ENCODE peak calls at places on chromosomes 12 and 14, in nine cellular contexts. R, Z, A, B, O, K, Y, C and L are unnamed samples. For H3K4me1, the result is how much of the 10 kb centered on the place peaks cover.

GRCh38 chr14:61116369-61116768 is 135.3 kb downstream of the SLC38A6 start:
- DNase-seq in R (peak), Z (no peak), B (no peak), K (no peak), Y (no peak), C (no peak), A (no peak), O (no peak), L (no peak)

GRCh38 chr12:85814116-85814515 is 22.1 kb downstream of the RASSF9 start:
- DNase-seq in B (no peak), Z (no peak), C (no peak), A (no peak), Y (no peak), O (no peak), K (no peak), R (no peak), L (no peak)

GRCh38 chr12:31005944-31006361 is 67.7 kb upstream of the DDX11 start:
- DNase-seq in Z (no peak), C (no peak), K (no peak), B (peak), Y (no peak), O (no peak), R (peak), A (peak), L (no peak)

GRCh38 chr12:20383612-20384011 is 15.3 kb downstream of the PDE3A start:
- DNase-seq in O (no peak), Z (peak), A (no peak), Y (no peak), B (no peak), R (no peak), C (no peak), K (no peak), L (no peak)

GRCh38 chr12:58757422-58757821 is 162.9 kb downstream of the LRIG3 start:
- DNase-seq in K (no peak), Y (no peak), A (peak), C (no peak), R (no peak), B (peak), Z (no peak), O (no peak), L (no peak)

GRCh38 chr12:56931474-56931978 is 2.7 kb downstream of the SDR9C7 start:
- DNase-seq in Z (peak), C (no peak), O (no peak), R (no peak), A (peak), K (no peak), Y (no peak), B (peak), L (no peak)

GRCh38 chr14:30656190-30656632 is 34.1 kb downstream of the SCFD1 start:
- DNase-seq in Z (peak), K (no peak), R (no peak), O (no peak), A (peak), C (peak), B (peak), Y (no peak), L (no peak)

GRCh38 chr12:51975196-51975595 is 23.7 kb downstream of the ACVR1B start:
- DNase-seq in B (no peak), O (no peak), K (no peak), Z (no peak), C (no peak), A (no peak), R (no peak), Y (no peak), L (no peak)

GRCh38 chr12:61860439-61860838 is 399.8 kb upstream of the USP15 start:
- DNase-seq in K (no peak), A (no peak), B (no peak), Y (no peak), C (no peak), O (no peak), Z (no peak), R (no peak), L (no peak)

GRCh38 chr14:80387563-80387981 is 176.3 kb upstream of the DIO2 start:
- DNase-seq in O (no peak), C (no peak), Z (no peak), B (no peak), K (no peak), R (peak), A (peak), Y (no peak), L (no peak)

GRCh38 chr12:56020437-56021189 is at the start of gene IKZF4:
- DNase-seq in R (peak), Z (peak), A (peak), O (no peak), K (peak), B (peak), Y (no peak), C (no peak), L (no peak)

GRCh38 chr12:109595321-109595902 is 21.8 kb downstream of the MVK start:
- DNase-seq in O (no peak), K (no peak), B (no peak), Z (no peak), R (no peak), Y (no peak), C (no peak), A (no peak), L (no peak)

GRCh38 chr12:98224584-98225221 is 290.7 kb upstream of the TMPO start:
- DNase-seq in R (no peak), O (no peak), Y (no peak), C (no peak), B (no peak), K (no peak), Z (no peak), A (no peak), L (no peak)

GRCh38 chr12:75784591-75784990 is 247.0 kb downstream of the PHLDA1 start:
- DNase-seq in Z (no peak), Y (no peak), O (peak), C (peak), K (no peak), R (peak), B (peak), A (no peak), L (peak)

GRCh38 chr14:79278798-79279644 is 932.3 kb downstream of the DIO2 start:
- DNase-seq in R (peak), A (peak), O (peak), K (peak), Y (peak), C (peak), Z (peak), B (peak), L (peak)

GRCh38 chr14:61179776-61180398 is 101.3 kb downstream of the TMEM30B start:
- DNase-seq in R (no peak), B (no peak), Z (no peak), Y (no peak), C (no peak), A (peak), O (no peak), K (no peak), L (no peak)

GRCh38 chr14:89750909-89751502 is 203.5 kb downstream of the EFCAB11 start:
- DNase-seq in Y (no peak), B (no peak), R (no peak), A (no peak), C (no peak), K (no peak), Z (no peak), O (no peak), L (no peak)

GRCh38 chr14:97462081-97462480 is 664.9 kb downstream of the VRK1 start:
- DNase-seq in R (no peak), C (no peak), B (no peak), Z (no peak), A (no peak), O (no peak), K (no peak), Y (no peak), L (no peak)

GRCh38 chr12:54411398-54412241 is 7.4 kb downstream of the ITGA5 start:
- DNase-seq in R (peak), K (peak), A (peak), C (peak), Y (no peak), Z (peak), O (peak), B (peak), L (peak)

GRCh38 chr12:65740873-65741600 is 83.2 kb upstream of the HMGA2 start:
- DNase-seq in K (peak), C (peak), Z (peak), B (peak), Y (no peak), R (peak), O (peak), A (peak), L (peak)

GRCh38 chr14:82067221-82067620 is 533.6 kb upstream of the SEL1L start:
- DNase-seq in B (no peak), A (no peak), O (no peak), Y (no peak), Z (no peak), K (no peak), R (no peak), C (no peak), L (no peak)

GRCh38 chr14:61609143-61609851 is 86.0 kb upstream of the HIF1A start:
- DNase-seq in R (peak), Z (peak), A (peak), Y (no peak), C (no peak), K (no peak), O (no peak), B (peak), L (no peak)

GRCh38 chr12:86411710-86412109 is 155.5 kb upstream of the MGAT4C start:
- DNase-seq in O (no peak), Z (no peak), A (no peak), K (no peak), C (no peak), B (no peak), Y (no peak), R (no peak), L (no peak)

GRCh38 chr14:50260511-50260910 is 29.1 kb upstream of the SOS2 start:
- DNase-seq in B (peak), O (no peak), K (no peak), R (no peak), C (no peak), Z (peak), Y (no peak), A (peak), L (no peak)

GRCh38 chr12:131930510-131930909 is 1.4 kb downstream of the PUS1 start:
- DNase-seq in K (no peak), A (no peak), B (no peak), R (no peak), C (no peak), Y (no peak), Z (no peak), O (no peak), L (no peak)
- H3K4me3 ChIP-seq in K (peak), A (peak), B (peak), R (peak), C (peak), Y (peak), Z (peak), O (peak), L (peak)

DNA sequence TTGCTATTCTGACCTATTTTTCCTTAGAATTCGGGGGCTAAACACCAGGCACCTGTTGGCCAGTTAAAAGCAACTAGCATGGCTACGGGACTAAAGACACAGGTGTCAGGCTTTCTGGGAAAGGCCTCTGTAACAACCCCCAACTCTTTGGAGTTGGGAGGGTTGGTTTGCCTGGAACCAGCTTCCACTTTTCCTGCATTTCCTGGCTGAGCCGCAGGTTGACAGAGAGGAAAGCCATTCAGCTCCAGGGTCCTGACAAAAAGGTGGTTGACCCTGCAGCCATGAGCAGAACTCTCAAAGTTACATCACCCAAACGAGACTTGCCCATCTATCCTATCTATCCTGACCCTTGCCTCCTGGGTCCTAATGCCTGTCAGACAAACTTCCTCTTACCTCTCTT is 375.4 kb upstream of the SFSWAP start:
- DNase-seq in O (no peak), B (no peak), K (no peak), C (no peak), Y (no peak), R (no peak), A (no peak), Z (no peak), L (no peak)
- TF ChIP-seq CTCF in O (no peak), B (no peak), K (no peak), C (no peak), Y (no peak), R (no peak), A (no peak), Z (no peak), L (no peak)

GRCh38 chr14:69673099-69673498 is 61.7 kb downstream of the SUSD6 start:
- DNase-seq in O (no peak), A (no peak), K (no peak), R (no peak), B (no peak), C (no peak), Z (no peak), Y (no peak), L (no peak)

GRCh38 chr14:69675877-69676416 is 64.6 kb downstream of the SUSD6 start:
- DNase-seq in C (no peak), Y (no peak), R (no peak), O (no peak), K (no peak), B (no peak), A (no peak), Z (no peak), L (no peak)

GRCh38 chr14:69673578-69674305 is 62.3 kb downstream of the SUSD6 start:
- DNase-seq in A (no peak), R (no peak), B (no peak), K (no peak), Z (peak), Y (no peak), O (no peak), C (no peak), L (no peak)

GRCh38 chr14:69674546-69675245 is 63.3 kb downstream of the SUSD6 start:
- DNase-seq in Z (no peak), R (no peak), B (no peak), K (no peak), C (no peak), O (no peak), A (no peak), Y (no peak), L (no peak)

GRCh38 chr14:69675246-69675583 is 63.8 kb downstream of the SUSD6 start:
- DNase-seq in B (no peak), A (no peak), O (no peak), Y (no peak), Z (no peak), C (no peak), R (no peak), K (no peak), L (peak)
- H3K4me1 ChIP-seq in B (under half), A (under half), O (under half), Y (under half), Z (under half), C (under half), R (half or more), K (half or more), L (half or more)

GRCh38 chr12:80710727-80711066 is 3.3 kb downstream of the MYF6 start:
- DNase-seq in O (no peak), K (no peak), C (no peak), Z (no peak), B (no peak), Y (no peak), R (no peak), A (no peak), L (no peak)

GRCh38 chr12:80707830-80708534 is 548 bp downstream of the MYF6 start:
- DNase-seq in Y (no peak), K (no peak), B (no peak), Z (peak), O (no peak), C (no peak), A (no peak), R (peak), L (no peak)

GRCh38 chr12:80707126-80707829 is at the start of gene MYF6:
- DNase-seq in K (no peak), B (no peak), C (no peak), R (no peak), A (no peak), O (no peak), Y (no peak), Z (no peak), L (no peak)

GRCh38 chr12:80709811-80710726 is 2.6 kb downstream of the MYF6 start:
- DNase-seq in O (no peak), B (peak), C (no peak), A (no peak), R (no peak), Y (no peak), K (no peak), Z (peak), L (no peak)

DNA sequence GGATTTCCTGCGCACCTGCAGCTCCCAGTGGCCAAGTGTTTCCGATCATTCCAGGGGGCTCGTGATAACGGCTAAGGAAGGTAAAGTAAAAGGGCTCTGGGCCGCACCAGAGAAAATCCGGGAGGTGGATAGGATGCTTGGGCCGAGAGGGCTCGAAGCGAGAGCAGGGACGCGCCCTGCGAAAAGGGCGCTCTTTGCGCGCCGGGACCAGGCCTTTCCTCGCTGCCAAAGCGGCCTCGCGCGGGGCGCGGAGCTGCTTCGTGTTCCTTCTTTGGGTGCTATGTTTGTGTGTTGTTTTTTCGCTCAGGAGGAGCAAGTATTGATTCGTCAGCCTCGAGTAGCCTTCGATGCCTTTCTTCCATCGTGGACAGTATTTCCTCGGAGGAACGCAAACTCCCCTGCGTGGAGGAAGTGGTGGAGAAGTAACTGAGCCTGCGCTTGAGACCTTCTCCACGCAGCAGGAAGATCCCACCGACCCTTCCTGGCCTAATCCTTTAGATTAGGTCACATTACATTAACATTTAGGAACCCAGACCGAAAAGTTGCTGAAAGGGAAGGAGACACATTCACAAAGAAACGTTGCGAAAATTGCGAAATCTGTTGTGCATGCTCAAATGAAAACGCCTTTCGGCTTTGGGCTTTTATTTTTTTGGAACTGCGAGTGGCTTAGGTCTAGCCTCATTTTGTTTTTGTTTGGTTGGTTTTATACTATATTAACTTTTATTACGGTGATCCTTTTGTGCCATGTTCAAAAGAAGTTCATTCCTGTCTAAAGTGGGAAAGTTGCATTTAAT is 1.3 kb downstream of the MYF6 start:
- DNase-seq in B (peak), K (no peak), Z (peak), O (no peak), Y (no peak), A (peak), C (no peak), R (no peak), L (no peak)
- H3K4me3 ChIP-seq in B (peak), K (no peak), Z (peak), O (no peak), Y (peak), A (peak), C (no peak), R (peak), L (peak)